ENCODE peak calls at places on chromosomes 3 and 15, in seven cellular contexts. One of them, this sample, is unnamed.

GRCh38 chr15:48928877-48929538 is 34.7 kb downstream of the SHC4 start:
- DNase-seq in CD8-positive, alpha-beta T cell: no peak
- DNase-seq in DND-41: no peak
- DNase-seq in tibial nerve: no peak
- DNase-seq in endothelial cell of umbilical vein: no peak
- DNase-seq in PC-3: peak; percentile 70
- DNase-seq in IMR-90: peak; percentile 33
- DNase-seq in this sample: no peak

GRCh38 chr3:107411779-107412178 is 34.5 kb downstream of the CCDC54 start:
- DNase-seq in PC-3: no peak
- DNase-seq in tibial nerve: no peak
- DNase-seq in IMR-90: no peak
- DNase-seq in endothelial cell of umbilical vein: no peak
- DNase-seq in CD8-positive, alpha-beta T cell: no peak
- DNase-seq in DND-41: no peak
- DNase-seq in this sample: no peak

GRCh38 chr3:40691598-40691905 is 166.8 kb downstream of the ZNF621 start:
- DNase-seq in tibial nerve: peak; percentile 30
- DNase-seq in PC-3: peak; percentile 24
- DNase-seq in DND-41: no peak
- DNase-seq in IMR-90: no peak
- DNase-seq in endothelial cell of umbilical vein: peak; percentile 16
- DNase-seq in CD8-positive, alpha-beta T cell: no peak
- DNase-seq in this sample: no peak

GRCh38 chr3:172627057-172627809 is 83.6 kb downstream of the NCEH1 start:
- DNase-seq in PC-3: no peak
- DNase-seq in DND-41: no peak
- DNase-seq in IMR-90: peak; percentile 49
- DNase-seq in endothelial cell of umbilical vein: peak; percentile 53
- DNase-seq in tibial nerve: no peak
- DNase-seq in CD8-positive, alpha-beta T cell: no peak
- DNase-seq in this sample: no peak

GRCh38 chr3:179452166-179452544 is 885 bp upstream of the GNB4 start:
- DNase-seq in PC-3: no peak
- DNase-seq in CD8-positive, alpha-beta T cell: no peak
- DNase-seq in tibial nerve: no peak
- DNase-seq in endothelial cell of umbilical vein: peak; percentile 83
- DNase-seq in DND-41: no peak
- DNase-seq in IMR-90: peak; percentile 83
- DNase-seq in this sample: no peak

GRCh38 chr3:88661433-88661824 is 446.0 kb upstream of the EPHA3 start:
- DNase-seq in IMR-90: no peak
- DNase-seq in CD8-positive, alpha-beta T cell: no peak
- DNase-seq in PC-3: no peak
- DNase-seq in DND-41: no peak
- DNase-seq in tibial nerve: no peak
- DNase-seq in endothelial cell of umbilical vein: no peak
- DNase-seq in this sample: no peak

GRCh38 chr3:105722943-105723556 is 145.8 kb downstream of the CBLB start:
- DNase-seq in endothelial cell of umbilical vein: no peak
- DNase-seq in IMR-90: no peak
- DNase-seq in CD8-positive, alpha-beta T cell: no peak
- DNase-seq in PC-3: no peak
- DNase-seq in DND-41: no peak
- DNase-seq in tibial nerve: no peak
- DNase-seq in this sample: peak; percentile 66

GRCh38 chr15:77026501-77027110 is 31.7 kb downstream of the PSTPIP1 start:
- DNase-seq in tibial nerve: no peak
- DNase-seq in PC-3: no peak
- DNase-seq in CD8-positive, alpha-beta T cell: no peak
- DNase-seq in IMR-90: no peak
- DNase-seq in DND-41: no peak
- DNase-seq in endothelial cell of umbilical vein: no peak
- DNase-seq in this sample: no peak

GRCh38 chr3:135649361-135649760 is 316.2 kb upstream of the PPP2R3A start:
- DNase-seq in DND-41: no peak
- DNase-seq in tibial nerve: no peak
- DNase-seq in PC-3: no peak
- DNase-seq in IMR-90: no peak
- DNase-seq in endothelial cell of umbilical vein: no peak
- DNase-seq in CD8-positive, alpha-beta T cell: no peak
- DNase-seq in this sample: no peak

GRCh38 chr3:129621626-129622417 is 15.3 kb upstream of the PLXND1 start:
- DNase-seq in tibial nerve: no peak
- DNase-seq in CD8-positive, alpha-beta T cell: no peak
- DNase-seq in endothelial cell of umbilical vein: peak; percentile 75
- DNase-seq in PC-3: no peak
- DNase-seq in IMR-90: no peak
- DNase-seq in DND-41: no peak
- DNase-seq in this sample: no peak

GRCh38 chr15:85318048-85318731 is 62.2 kb upstream of the AKAP13 start:
- DNase-seq in CD8-positive, alpha-beta T cell: no peak
- DNase-seq in tibial nerve: no peak
- DNase-seq in PC-3: peak; percentile 67
- DNase-seq in IMR-90: peak; percentile 98
- DNase-seq in endothelial cell of umbilical vein: peak; percentile 74
- DNase-seq in DND-41: no peak
- DNase-seq in this sample: no peak

GRCh38 chr15:44537728-44538240 is 837 bp downstream of the EIF3J start:
- DNase-seq in DND-41: no peak
- DNase-seq in tibial nerve: peak; percentile 9
- DNase-seq in CD8-positive, alpha-beta T cell: no peak
- DNase-seq in endothelial cell of umbilical vein: no peak
- DNase-seq in IMR-90: peak; percentile 43
- DNase-seq in PC-3: peak; percentile 36
- DNase-seq in this sample: peak; percentile 27

GRCh38 chr3:149576071-149576564 is 81.7 kb downstream of the WWTR1 start:
- DNase-seq in DND-41: no peak
- DNase-seq in IMR-90: peak; percentile 99
- DNase-seq in PC-3: peak; percentile 98
- DNase-seq in CD8-positive, alpha-beta T cell: no peak
- DNase-seq in endothelial cell of umbilical vein: peak; percentile 99
- DNase-seq in tibial nerve: no peak
- DNase-seq in this sample: no peak

GRCh38 chr3:146065573-146066006 is 95.4 kb downstream of the PLOD2 start:
- DNase-seq in tibial nerve: peak; percentile 64
- DNase-seq in endothelial cell of umbilical vein: peak; percentile 80
- DNase-seq in IMR-90: peak; percentile 76
- DNase-seq in PC-3: peak; percentile 82
- DNase-seq in DND-41: peak; percentile 7
- DNase-seq in CD8-positive, alpha-beta T cell: no peak
- DNase-seq in this sample: peak; percentile 53

GRCh38 chr15:62099171-62099601 is 32.4 kb downstream of the C2CD4A start:
- DNase-seq in CD8-positive, alpha-beta T cell: no peak
- DNase-seq in IMR-90: peak; percentile 51
- DNase-seq in DND-41: no peak
- DNase-seq in tibial nerve: no peak
- DNase-seq in endothelial cell of umbilical vein: peak; percentile 75
- DNase-seq in PC-3: peak; percentile 74
- DNase-seq in this sample: no peak

GRCh38 chr3:72985576-72985975 is 11.0 kb upstream of the PPP4R2 start:
- DNase-seq in tibial nerve: no peak
- DNase-seq in DND-41: no peak
- DNase-seq in endothelial cell of umbilical vein: no peak
- DNase-seq in PC-3: no peak
- DNase-seq in IMR-90: no peak
- DNase-seq in CD8-positive, alpha-beta T cell: no peak
- DNase-seq in this sample: no peak

GRCh38 chr15:54564142-54564541 is 585.9 kb downstream of the UNC13C start:
- DNase-seq in IMR-90: no peak
- DNase-seq in endothelial cell of umbilical vein: no peak
- DNase-seq in tibial nerve: no peak
- DNase-seq in DND-41: no peak
- DNase-seq in CD8-positive, alpha-beta T cell: no peak
- DNase-seq in PC-3: no peak
- DNase-seq in this sample: no peak

GRCh38 chr15:54566654-54567053 is 588.4 kb downstream of the UNC13C start:
- DNase-seq in CD8-positive, alpha-beta T cell: no peak
- DNase-seq in PC-3: no peak
- DNase-seq in endothelial cell of umbilical vein: no peak
- DNase-seq in DND-41: no peak
- DNase-seq in IMR-90: no peak
- DNase-seq in tibial nerve: no peak
- DNase-seq in this sample: no peak

GRCh38 chr15:54567408-54568040 is 589.3 kb downstream of the UNC13C start:
- DNase-seq in tibial nerve: no peak
- DNase-seq in PC-3: no peak
- DNase-seq in CD8-positive, alpha-beta T cell: no peak
- DNase-seq in IMR-90: no peak
- DNase-seq in endothelial cell of umbilical vein: no peak
- DNase-seq in DND-41: no peak
- DNase-seq in this sample: no peak
- H3K27ac ChIP-seq in tibial nerve: no peak overlapping the region
- H3K27ac ChIP-seq in PC-3: no peak overlapping the region
- H3K27ac ChIP-seq in CD8-positive, alpha-beta T cell: no peak overlapping the region
- H3K27ac ChIP-seq in IMR-90: no peak overlapping the region
- H3K27ac ChIP-seq in endothelial cell of umbilical vein: no peak overlapping the region
- H3K27ac ChIP-seq in DND-41: no peak overlapping the region
- H3K27ac ChIP-seq in this sample: no peak overlapping the region

DNA sequence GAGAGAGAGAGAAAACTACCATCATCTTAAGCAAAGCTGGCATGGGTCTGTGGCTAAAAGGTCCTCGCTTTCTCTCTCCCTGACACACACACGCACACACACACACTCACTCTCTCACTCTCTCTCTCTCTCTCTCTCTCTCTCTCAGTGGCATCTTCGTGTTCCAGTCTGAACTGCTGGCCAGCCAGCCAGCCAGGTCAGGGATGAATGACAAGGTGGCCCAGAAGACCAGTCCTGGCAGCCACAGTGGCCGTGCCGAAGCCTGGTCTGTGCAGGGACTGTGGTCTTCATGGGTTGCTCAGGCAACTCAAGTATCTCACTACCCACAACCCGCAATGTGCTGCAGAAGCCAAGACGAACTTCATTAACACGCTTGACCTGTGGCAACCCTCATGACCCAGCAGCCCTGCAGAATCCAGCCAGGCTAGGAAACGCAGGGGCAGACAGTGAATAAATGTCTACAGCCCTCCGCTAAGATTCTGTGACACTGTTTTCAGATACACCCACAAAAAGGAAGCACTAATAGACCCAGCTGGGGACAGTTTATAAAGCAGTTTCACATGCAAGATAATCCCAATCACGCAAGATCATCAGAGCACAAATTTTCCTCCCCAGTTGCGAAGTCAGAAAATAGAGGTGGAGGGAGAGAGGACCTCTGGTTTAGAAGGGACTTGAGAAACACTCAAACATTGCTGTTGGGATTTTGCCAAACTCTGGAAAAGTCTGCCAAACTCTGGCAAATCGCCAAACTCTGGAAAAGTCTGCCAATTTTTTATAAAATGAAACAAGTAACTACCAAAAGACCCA is 66.4 kb downstream of the XXYLT1 start:
- DNase-seq in tibial nerve: no peak
- DNase-seq in CD8-positive, alpha-beta T cell: peak; percentile 34
- DNase-seq in DND-41: no peak
- DNase-seq in PC-3: no peak
- DNase-seq in endothelial cell of umbilical vein: peak; percentile 90
- DNase-seq in IMR-90: no peak
- DNase-seq in this sample: no peak
- H3K4me3 ChIP-seq in tibial nerve: no peak overlapping the region
- H3K4me3 ChIP-seq in CD8-positive, alpha-beta T cell: no peak overlapping the region
- H3K4me3 ChIP-seq in DND-41: no peak overlapping the region
- H3K4me3 ChIP-seq in PC-3: no peak overlapping the region
- H3K4me3 ChIP-seq in endothelial cell of umbilical vein: peak overlapping the region; percentile 4
- H3K4me3 ChIP-seq in IMR-90: no peak overlapping the region
- H3K4me3 ChIP-seq in this sample: no peak overlapping the region

GRCh38 chr15:91894606-91895005 is 41.1 kb downstream of the SLCO3A1 start:
- DNase-seq in DND-41: no peak
- DNase-seq in tibial nerve: no peak
- DNase-seq in IMR-90: peak; percentile 11
- DNase-seq in PC-3: no peak
- DNase-seq in endothelial cell of umbilical vein: no peak
- DNase-seq in CD8-positive, alpha-beta T cell: no peak
- DNase-seq in this sample: no peak
- H3K27ac ChIP-seq in DND-41: no peak overlapping the region
- H3K27ac ChIP-seq in tibial nerve: no peak overlapping the region
- H3K27ac ChIP-seq in IMR-90: no peak overlapping the region
- H3K27ac ChIP-seq in PC-3: no peak overlapping the region
- H3K27ac ChIP-seq in endothelial cell of umbilical vein: no peak overlapping the region
- H3K27ac ChIP-seq in CD8-positive, alpha-beta T cell: no peak overlapping the region
- H3K27ac ChIP-seq in this sample: no peak overlapping the region

GRCh38 chr3:39149059-39149455 is 4.3 kb downstream of the CSRNP1 start:
- DNase-seq in endothelial cell of umbilical vein: no peak
- DNase-seq in PC-3: no peak
- DNase-seq in IMR-90: no peak
- DNase-seq in DND-41: no peak
- DNase-seq in tibial nerve: no peak
- DNase-seq in CD8-positive, alpha-beta T cell: no peak
- DNase-seq in this sample: no peak
- H3K4me3 ChIP-seq in endothelial cell of umbilical vein: no peak overlapping the region
- H3K4me3 ChIP-seq in PC-3: no peak overlapping the region
- H3K4me3 ChIP-seq in IMR-90: no peak overlapping the region
- H3K4me3 ChIP-seq in DND-41: no peak overlapping the region
- H3K4me3 ChIP-seq in tibial nerve: no peak overlapping the region
- H3K4me3 ChIP-seq in CD8-positive, alpha-beta T cell: no peak overlapping the region
- H3K4me3 ChIP-seq in this sample: peak overlapping the region; percentile 91

GRCh38 chr15:99443056-99443756 is 122.6 kb upstream of the MEF2A start:
- DNase-seq in PC-3: no peak
- DNase-seq in IMR-90: no peak
- DNase-seq in endothelial cell of umbilical vein: no peak
- DNase-seq in tibial nerve: peak; percentile 3
- DNase-seq in CD8-positive, alpha-beta T cell: no peak
- DNase-seq in DND-41: no peak
- DNase-seq in this sample: no peak

GRCh38 chr15:99443768-99444446 is 121.9 kb upstream of the MEF2A start:
- DNase-seq in PC-3: no peak
- DNase-seq in IMR-90: no peak
- DNase-seq in tibial nerve: no peak
- DNase-seq in CD8-positive, alpha-beta T cell: peak; percentile 49
- DNase-seq in endothelial cell of umbilical vein: no peak
- DNase-seq in DND-41: no peak
- DNase-seq in this sample: peak; percentile 31

GRCh38 chr15:99441427-99441766 is 124.4 kb upstream of the MEF2A start:
- DNase-seq in PC-3: no peak
- DNase-seq in IMR-90: no peak
- DNase-seq in endothelial cell of umbilical vein: no peak
- DNase-seq in DND-41: no peak
- DNase-seq in CD8-positive, alpha-beta T cell: no peak
- DNase-seq in tibial nerve: peak; percentile 3
- DNase-seq in this sample: no peak

GRCh38 chr15:99441871-99442267 is 123.9 kb upstream of the MEF2A start:
- DNase-seq in tibial nerve: peak; percentile 1
- DNase-seq in PC-3: no peak
- DNase-seq in DND-41: no peak
- DNase-seq in endothelial cell of umbilical vein: no peak
- DNase-seq in CD8-positive, alpha-beta T cell: peak; percentile 48
- DNase-seq in IMR-90: no peak
- DNase-seq in this sample: no peak

GRCh38 chr15:99442268-99442897 is 123.4 kb upstream of the MEF2A start:
- DNase-seq in IMR-90: peak; percentile 90
- DNase-seq in CD8-positive, alpha-beta T cell: no peak
- DNase-seq in PC-3: peak; percentile 77
- DNase-seq in endothelial cell of umbilical vein: peak; percentile 94
- DNase-seq in DND-41: no peak
- DNase-seq in tibial nerve: peak; percentile 44
- DNase-seq in this sample: no peak
- H3K27ac ChIP-seq in IMR-90: peak overlapping the region; percentile 88
- H3K27ac ChIP-seq in CD8-positive, alpha-beta T cell: no peak overlapping the region
- H3K27ac ChIP-seq in PC-3: peak overlapping the region; percentile 9
- H3K27ac ChIP-seq in endothelial cell of umbilical vein: peak overlapping the region; percentile 47
- H3K27ac ChIP-seq in DND-41: no peak overlapping the region
- H3K27ac ChIP-seq in tibial nerve: no peak overlapping the region
- H3K27ac ChIP-seq in this sample: no peak overlapping the region

GRCh38 chr15:98549003-98549402 is 99.3 kb upstream of the IGF1R start:
- DNase-seq in CD8-positive, alpha-beta T cell: no peak
- DNase-seq in endothelial cell of umbilical vein: no peak
- DNase-seq in tibial nerve: no peak
- DNase-seq in DND-41: no peak
- DNase-seq in PC-3: no peak
- DNase-seq in IMR-90: no peak
- DNase-seq in this sample: no peak
- H3K4me3 ChIP-seq in CD8-positive, alpha-beta T cell: no peak overlapping the region
- H3K4me3 ChIP-seq in endothelial cell of umbilical vein: no peak overlapping the region
- H3K4me3 ChIP-seq in tibial nerve: peak overlapping the region; percentile 50
- H3K4me3 ChIP-seq in DND-41: no peak overlapping the region
- H3K4me3 ChIP-seq in PC-3: no peak overlapping the region
- H3K4me3 ChIP-seq in IMR-90: peak overlapping the region; percentile 24
- H3K4me3 ChIP-seq in this sample: no peak overlapping the region

This sample was measured in CD4-positive, CD25-positive, alpha-beta regulatory T cell.